ENCODE peak calls at places on chromosomes 2 and 18, in five cellular contexts. E is transverse colon, B is C1 segment of cervical spinal cord, D is T-helper 17 cell, O is hepatic stellate cell. Z is an unnamed sample.

GRCh38 chr2:2331905-2332280 is 818 bp upstream of the MYT1L start:
- DNase-seq in O (no peak), B (no peak), D (no peak), E (no peak), Z (no peak)

GRCh38 chr2:109376796-109377495 is 236.8 kb downstream of the SEPTIN10 start:
- DNase-seq in O (no peak), D (no peak), E (no peak), B (no peak), Z (no peak)

GRCh38 chr2:12701786-12702660 is 14.7 kb upstream of the TRIB2 start:
- DNase-seq in B (no peak), D (no peak), O (no peak), E (no peak), Z (no peak)

GRCh38 chr2:164841719-164842623 is at the start of gene COBLL1:
- DNase-seq in O (peak), E (peak), B (peak), D (no peak), Z (peak)

GRCh38 chr2:7053650-7054262 is 136.5 kb downstream of the RNF144A start:
- DNase-seq in D (no peak), E (no peak), O (no peak), B (peak), Z (peak)

GRCh38 chr2:38771632-38772031 is 6.4 kb upstream of the GEMIN6 start:
- DNase-seq in D (no peak), B (no peak), O (peak), E (no peak), Z (no peak)

GRCh38 chr2:121085801-121086200 is 199.2 kb downstream of the TFCP2L1 start:
- DNase-seq in E (no peak), B (no peak), O (no peak), D (no peak), Z (no peak)

GRCh38 chr2:225670111-225670974 is 270.8 kb downstream of the NYAP2 start:
- DNase-seq in D (no peak), B (no peak), E (no peak), O (no peak), Z (no peak)

GRCh38 chr18:79489048-79489899 is 93.5 kb downstream of the NFATC1 start:
- DNase-seq in E (no peak), B (no peak), D (no peak), O (no peak), Z (no peak)

GRCh38 chr2:86017901-86018896 is 87.5 kb downstream of the POLR1A start:
- DNase-seq in D (no peak), E (peak), O (no peak), B (peak), Z (peak)

GRCh38 chr2:232592687-232593407 is 40.6 kb upstream of the EFHD1 start:
- DNase-seq in E (peak), B (no peak), O (peak), D (no peak), Z (no peak)

GRCh38 chr2:238123991-238124470 is 14.4 kb upstream of the KLHL30 start:
- DNase-seq in E (no peak), D (no peak), B (no peak), O (no peak), Z (no peak)

GRCh38 chr2:144607899-144608477 is 88.1 kb upstream of the ZEB2 start:
- DNase-seq in D (no peak), B (no peak), E (peak), O (no peak), Z (no peak)

GRCh38 chr2:239302083-239302807 is 98.6 kb downstream of the HDAC4 start:
- DNase-seq in B (no peak), E (peak), D (no peak), O (no peak), Z (no peak)

GRCh38 chr2:193891021-193891420 is 1696.3 kb upstream of the TMEFF2 start:
- DNase-seq in B (no peak), E (no peak), D (no peak), O (no peak), Z (no peak)

GRCh38 chr2:231297108-231297908 is 98.2 kb upstream of the B3GNT7 start:
- DNase-seq in D (no peak), B (peak), E (peak), O (peak), Z (peak)

GRCh38 chr2:63604666-63605065 is 15.9 kb downstream of the MDH1 start:
- DNase-seq in E (no peak), D (no peak), B (no peak), O (no peak), Z (no peak)

GRCh38 chr2:70523996-70524965 is 29.3 kb downstream of the TGFA start:
- DNase-seq in O (no peak), D (no peak), B (peak), E (peak), Z (no peak)

GRCh38 chr18:64668563-64668962 is 519.7 kb upstream of the LINC00305 start:
- DNase-seq in O (no peak), B (no peak), E (no peak), D (no peak), Z (no peak)

GRCh38 chr2:190466819-190467444 is 58.8 kb downstream of the MFSD6 start:
- DNase-seq in D (no peak), B (no peak), O (no peak), E (no peak), Z (no peak)

GRCh38 chr2:158321264-158321663 is 135.3 kb downstream of the CCDC148 start:
- DNase-seq in E (no peak), B (no peak), O (no peak), D (no peak), Z (no peak)

GRCh38 chr2:28510184-28510583 is 14.3 kb downstream of the PLB1 start:
- DNase-seq in E (no peak), B (no peak), O (no peak), D (no peak), Z (no peak)

GRCh38 chr2:120772261-120772660 is 36.6 kb downstream of the GLI2 start:
- DNase-seq in E (no peak), D (no peak), B (no peak), O (no peak), Z (no peak)

GRCh38 chr2:149004836-149005235 is 33.7 kb upstream of the LYPD6B start:
- DNase-seq in B (no peak), O (no peak), D (no peak), E (no peak), Z (no peak)

GRCh38 chr2:239392688-239393400 is 8.0 kb downstream of the HDAC4 start:
- DNase-seq in E (no peak), O (no peak), B (no peak), D (no peak), Z (no peak)

GRCh38 chr2:225002039-225002655 is 40.1 kb downstream of the DOCK10 start:
- DNase-seq in B (peak), O (peak), D (peak), E (peak), Z (peak)

GRCh38 chr18:10086458-10086857 is 172.6 kb downstream of the VAPA start:
- DNase-seq in E (no peak), O (no peak), D (no peak), B (no peak), Z (no peak)

GRCh38 chr2:178072383-178073301 is at the start of gene PDE11A:
- DNase-seq in E (peak), B (peak), D (no peak), O (peak), Z (no peak)

GRCh38 chr2:241730679-241731293 is 3.6 kb upstream of the D2HGDH start:
- DNase-seq in B (no peak), E (no peak), D (no peak), O (no peak), Z (no peak)

GRCh38 chr2:38791747-38792146 is 13.7 kb downstream of the GEMIN6 start:
- DNase-seq in D (no peak), O (no peak), E (no peak), B (no peak), Z (no peak)